ENCODE peak calls at places on chromosomes 7 and 10, in six cellular contexts. R is T-helper 17 cell, A is fibroblast of pulmonary artery, F is NCI-H2081, W is epithelial cell of esophagus, H is B cell. C is an unnamed sample.

GRCh38 chr10:117680611-117681010 is 138.1 kb downstream of the EMX2 start:
- DNase-seq in W (no peak), H (no peak), A (no peak), F (no peak), R (no peak), C (no peak)

GRCh38 chr7:111532625-111533024 is 29.7 kb downstream of the IMMP2L start:
- DNase-seq in F (peak), R (no peak), W (no peak), A (peak), H (no peak), C (no peak)

GRCh38 chr10:12541446-12542067 is 192.2 kb downstream of the CAMK1D start:
- DNase-seq in R (no peak), F (no peak), H (no peak), A (no peak), W (no peak), C (no peak)

GRCh38 chr7:157657741-157658740 is 321.2 kb downstream of the DNAJB6 start:
- DNase-seq in H (no peak), W (no peak), A (no peak), R (no peak), F (no peak), C (no peak)

GRCh38 chr10:130491011-130491697 is 355.0 kb downstream of the GLRX3 start:
- DNase-seq in H (no peak), F (no peak), W (no peak), R (no peak), A (no peak), C (no peak)

GRCh38 chr7:140304071-140304799 is 94.1 kb downstream of the SLC37A3 start:
- DNase-seq in F (no peak), H (peak), W (peak), A (peak), R (no peak), C (peak)

GRCh38 chr7:82131224-82131623 is 312.4 kb downstream of the CACNA2D1 start:
- DNase-seq in A (no peak), R (no peak), H (no peak), F (no peak), W (peak), C (no peak)

GRCh38 chr7:141102436-141102835 is 28.6 kb downstream of the TMEM178B start:
- DNase-seq in W (no peak), F (peak), A (no peak), R (no peak), H (no peak), C (no peak)

GRCh38 chr7:101940830-101941229 is 123.4 kb downstream of the CUX1 start:
- DNase-seq in H (no peak), W (peak), R (no peak), A (no peak), F (no peak), C (no peak)

GRCh38 chr10:112208981-112209380 is 25.4 kb upstream of the GPAM start:
- DNase-seq in F (no peak), R (no peak), A (no peak), H (no peak), W (no peak), C (no peak)

GRCh38 chr7:6382797-6383196 is 65.0 kb downstream of the DAGLB start:
- DNase-seq in F (no peak), W (no peak), R (no peak), A (peak), H (no peak), C (no peak)